ENCODE peak calls at places on chromosomes 7 and 10, in nine cellular contexts. One of them, this sample, is unnamed.

GRCh38 chr7:54988516-54988915 is 30.3 kb upstream of the EGFR start:
- DNase-seq in activated T-cell treated with anti-CD3 and anti-CD28 coated beads for 1 hour: no peak
- DNase-seq in fibroblast of villous mesenchyme: no peak
- DNase-seq in hepatocyte: no peak
- DNase-seq in tibial nerve: no peak
- DNase-seq in NCI-H510A treated with DMSO at 0.1 percent for 48 hours: no peak
- DNase-seq in stimulated activated CD4-positive, alpha-beta T cell treated with anti-CD3 and anti-CD28 coated beads, Interleukin-4, amount 100 ng/mL, for 1 hour: no peak
- DNase-seq in midbrain: no peak
- DNase-seq in fibroblast of mammary gland: no peak
- DNase-seq in this sample: no peak

GRCh38 chr10:114486938-114487814 is 82.9 kb upstream of the AFAP1L2 start:
- DNase-seq in hepatocyte: no peak
- DNase-seq in tibial nerve: no peak
- DNase-seq in fibroblast of villous mesenchyme: no peak
- DNase-seq in activated T-cell treated with anti-CD3 and anti-CD28 coated beads for 1 hour: no peak
- DNase-seq in midbrain: no peak
- DNase-seq in stimulated activated CD4-positive, alpha-beta T cell treated with anti-CD3 and anti-CD28 coated beads, Interleukin-4, amount 100 ng/mL, for 1 hour: no peak
- DNase-seq in fibroblast of mammary gland: peak; percentile 62
- DNase-seq in NCI-H510A treated with DMSO at 0.1 percent for 48 hours: peak; percentile 26
- DNase-seq in this sample: no peak

GRCh38 chr10:14534152-14534551 is 203.4 kb upstream of the FRMD4A start:
- DNase-seq in fibroblast of villous mesenchyme: no peak
- DNase-seq in hepatocyte: no peak
- DNase-seq in fibroblast of mammary gland: no peak
- DNase-seq in midbrain: no peak
- DNase-seq in NCI-H510A treated with DMSO at 0.1 percent for 48 hours: no peak
- DNase-seq in activated T-cell treated with anti-CD3 and anti-CD28 coated beads for 1 hour: no peak
- DNase-seq in stimulated activated CD4-positive, alpha-beta T cell treated with anti-CD3 and anti-CD28 coated beads, Interleukin-4, amount 100 ng/mL, for 1 hour: no peak
- DNase-seq in tibial nerve: no peak
- DNase-seq in this sample: no peak

GRCh38 chr7:3027005-3027404 is 16.7 kb downstream of the CARD11 start:
- DNase-seq in NCI-H510A treated with DMSO at 0.1 percent for 48 hours: no peak
- DNase-seq in fibroblast of mammary gland: no peak
- DNase-seq in activated T-cell treated with anti-CD3 and anti-CD28 coated beads for 1 hour: no peak
- DNase-seq in stimulated activated CD4-positive, alpha-beta T cell treated with anti-CD3 and anti-CD28 coated beads, Interleukin-4, amount 100 ng/mL, for 1 hour: no peak
- DNase-seq in midbrain: no peak
- DNase-seq in tibial nerve: no peak
- DNase-seq in hepatocyte: no peak
- DNase-seq in fibroblast of villous mesenchyme: no peak
- DNase-seq in this sample: no peak

GRCh38 chr7:107044347-107045194 is at the start of gene PRKAR2B:
- DNase-seq in tibial nerve: peak; percentile 51
- DNase-seq in NCI-H510A treated with DMSO at 0.1 percent for 48 hours: peak; percentile 19
- DNase-seq in activated T-cell treated with anti-CD3 and anti-CD28 coated beads for 1 hour: peak; percentile 64
- DNase-seq in midbrain: peak; percentile 88
- DNase-seq in fibroblast of villous mesenchyme: peak; percentile 59
- DNase-seq in stimulated activated CD4-positive, alpha-beta T cell treated with anti-CD3 and anti-CD28 coated beads, Interleukin-4, amount 100 ng/mL, for 1 hour: peak; percentile 72
- DNase-seq in hepatocyte: peak; percentile 92
- DNase-seq in fibroblast of mammary gland: peak; percentile 40
- DNase-seq in this sample: peak; percentile 74

GRCh38 chr7:78970440-78970916 is 483.0 kb downstream of the MAGI2 start:
- DNase-seq in activated T-cell treated with anti-CD3 and anti-CD28 coated beads for 1 hour: no peak
- DNase-seq in midbrain: no peak
- DNase-seq in tibial nerve: no peak
- DNase-seq in hepatocyte: no peak
- DNase-seq in stimulated activated CD4-positive, alpha-beta T cell treated with anti-CD3 and anti-CD28 coated beads, Interleukin-4, amount 100 ng/mL, for 1 hour: no peak
- DNase-seq in NCI-H510A treated with DMSO at 0.1 percent for 48 hours: no peak
- DNase-seq in fibroblast of mammary gland: no peak
- DNase-seq in fibroblast of villous mesenchyme: no peak
- DNase-seq in this sample: no peak

GRCh38 chr10:3468919-3469638 is 296.5 kb upstream of the PITRM1 start:
- DNase-seq in fibroblast of mammary gland: peak; percentile 98
- DNase-seq in activated T-cell treated with anti-CD3 and anti-CD28 coated beads for 1 hour: no peak
- DNase-seq in NCI-H510A treated with DMSO at 0.1 percent for 48 hours: no peak
- DNase-seq in fibroblast of villous mesenchyme: peak; percentile 97
- DNase-seq in stimulated activated CD4-positive, alpha-beta T cell treated with anti-CD3 and anti-CD28 coated beads, Interleukin-4, amount 100 ng/mL, for 1 hour: peak; percentile 18
- DNase-seq in midbrain: peak; percentile 18
- DNase-seq in tibial nerve: no peak
- DNase-seq in hepatocyte: peak; percentile 69
- DNase-seq in this sample: no peak

GRCh38 chr10:27687326-27687725 is 58.3 kb downstream of the MKX start:
- DNase-seq in fibroblast of mammary gland: peak; percentile 19
- DNase-seq in hepatocyte: no peak
- DNase-seq in midbrain: no peak
- DNase-seq in tibial nerve: no peak
- DNase-seq in fibroblast of villous mesenchyme: no peak
- DNase-seq in activated T-cell treated with anti-CD3 and anti-CD28 coated beads for 1 hour: no peak
- DNase-seq in stimulated activated CD4-positive, alpha-beta T cell treated with anti-CD3 and anti-CD28 coated beads, Interleukin-4, amount 100 ng/mL, for 1 hour: no peak
- DNase-seq in NCI-H510A treated with DMSO at 0.1 percent for 48 hours: no peak
- DNase-seq in this sample: no peak

GRCh38 chr7:28389504-28390385 is 22.6 kb upstream of the CREB5 start:
- DNase-seq in stimulated activated CD4-positive, alpha-beta T cell treated with anti-CD3 and anti-CD28 coated beads, Interleukin-4, amount 100 ng/mL, for 1 hour: no peak
- DNase-seq in midbrain: peak; percentile 82
- DNase-seq in hepatocyte: peak; percentile 86
- DNase-seq in activated T-cell treated with anti-CD3 and anti-CD28 coated beads for 1 hour: no peak
- DNase-seq in fibroblast of villous mesenchyme: peak; percentile 77
- DNase-seq in NCI-H510A treated with DMSO at 0.1 percent for 48 hours: peak; percentile 83
- DNase-seq in tibial nerve: no peak
- DNase-seq in fibroblast of mammary gland: peak; percentile 79
- DNase-seq in this sample: no peak

This sample was measured in GDM1.